ENCODE peak calls at places on chromosomes 6 and 20, in nine cellular contexts. V, T, J, O, L, F, E, H and C are unnamed samples.
A peak's percentile ranks its signal among the peaks of the same experiment; 100 is the strongest.

GRCh38 chr6:100808638-100809275 is 72.4 kb downstream of the ASCC3 start:
- DNase-seq in L (no peak), J (no peak), T (no peak), O (no peak), E (no peak), H (no peak), V (peak; percentile 44), F (no peak), C (no peak)

GRCh38 chr20:44597516-44597915 is 15.1 kb downstream of the PKIG start:
- DNase-seq in T (no peak), F (no peak), V (no peak), L (no peak), O (no peak), H (no peak), E (no peak), J (no peak), C (peak; percentile 27)

GRCh38 chr6:141874930-141875602 is 257.7 kb upstream of the GJE1 start:
- DNase-seq in L (no peak), O (peak; percentile 12), T (no peak), H (no peak), E (no peak), V (no peak), F (no peak), J (no peak), C (no peak)

GRCh38 chr20:22574545-22575086 is 9.8 kb downstream of the FOXA2 start:
- DNase-seq in T (no peak), L (no peak), O (no peak), V (no peak), J (no peak), H (no peak), F (no peak), E (no peak), C (no peak)

GRCh38 chr6:118551673-118552063 is 3.6 kb downstream of the PLN start:
- DNase-seq in F (no peak), J (no peak), O (no peak), H (no peak), T (peak; percentile 40), E (no peak), L (no peak), V (no peak), C (no peak)

GRCh38 chr6:72856801-72857200 is 234.9 kb downstream of the KCNQ5 start:
- DNase-seq in V (no peak), L (no peak), F (no peak), J (no peak), T (no peak), E (no peak), O (no peak), H (no peak), C (no peak)

GRCh38 chr6:16585805-16586204 is 175.5 kb downstream of the ATXN1 start:
- DNase-seq in F (no peak), H (no peak), O (peak; percentile 76), T (no peak), L (no peak), V (peak; percentile 37), E (no peak), J (no peak), C (no peak)

GRCh38 chr6:111767752-111768430 is 105.4 kb downstream of the FYN start:
- DNase-seq in H (no peak), J (no peak), F (no peak), V (no peak), E (no peak), T (no peak), O (no peak), L (no peak), C (no peak)

GRCh38 chr20:50153153-50153499 is 397 bp downstream of the PEDS1 start:
- DNase-seq in F (no peak), E (no peak), L (no peak), V (no peak), O (no peak), T (no peak), H (no peak), J (no peak), C (peak; percentile 22)

GRCh38 chr6:74879234-74879633 is 326.6 kb downstream of the COL12A1 start:
- DNase-seq in T (peak; percentile 47), V (no peak), L (no peak), H (no peak), O (no peak), E (no peak), J (no peak), F (no peak), C (no peak)

GRCh38 chr6:135183532-135184440 is 2.7 kb downstream of the MYB start:
- DNase-seq in V (peak; percentile 62), E (peak; percentile 66), J (peak; percentile 36), O (peak; percentile 97), F (no peak), T (no peak), H (peak; percentile 85), L (no peak), C (peak; percentile 22)

GRCh38 chr6:82000551-82000950 is 247.0 kb downstream of the IBTK start:
- DNase-seq in O (no peak), F (no peak), J (no peak), E (no peak), H (no peak), L (no peak), V (no peak), T (no peak), C (no peak)

GRCh38 chr6:117677553-117678131 is 2.4 kb downstream of the NUS1 start:
- DNase-seq in O (no peak), J (no peak), L (no peak), F (no peak), T (no peak), V (no peak), H (no peak), E (no peak), C (peak; percentile 12)

GRCh38 chr20:8912731-8913130 is 156.2 kb upstream of the PLCB4 start:
- DNase-seq in H (no peak), F (no peak), O (no peak), L (peak; percentile 39), E (no peak), T (no peak), J (no peak), V (no peak), C (peak; percentile 91)

GRCh38 chr6:145787688-145788087 is 26.9 kb downstream of the FBXO30 start:
- DNase-seq in J (no peak), T (no peak), V (no peak), L (no peak), F (no peak), E (no peak), H (no peak), O (no peak), C (no peak)

GRCh38 chr6:9248125-9248524 is 812.8 kb upstream of the SLC35B3 start:
- DNase-seq in O (no peak), H (no peak), V (no peak), F (no peak), T (no peak), L (no peak), J (no peak), E (no peak), C (no peak)

GRCh38 chr6:124131259-124131658 is 327.6 kb downstream of the NKAIN2 start:
- DNase-seq in L (no peak), O (no peak), J (no peak), E (no peak), F (no peak), T (peak; percentile 67), H (no peak), V (peak; percentile 64), C (no peak)

GRCh38 chr6:125596020-125596419 is 153.4 kb upstream of the HEY2 start:
- DNase-seq in E (no peak), L (no peak), O (no peak), T (no peak), J (no peak), F (no peak), V (no peak), H (no peak), C (no peak)

GRCh38 chr20:60052322-60052721 is 94.1 kb downstream of the CDH26 start:
- DNase-seq in T (no peak), V (no peak), J (no peak), H (no peak), O (no peak), E (no peak), L (no peak), F (no peak), C (no peak)

GRCh38 chr6:168225471-168225901 is 94.1 kb downstream of the DACT2 start:
- DNase-seq in F (no peak), T (no peak), L (no peak), E (no peak), O (no peak), V (no peak), H (peak; percentile 82), J (no peak), C (no peak)

GRCh38 chr6:52532457-52532856 is 44.4 kb downstream of the TRAM2 start:
- DNase-seq in O (no peak), E (no peak), J (no peak), F (no peak), L (no peak), T (no peak), H (no peak), V (no peak), C (no peak)

GRCh38 chr20:38859070-38859690 is 53.7 kb downstream of the PPP1R16B start:
- DNase-seq in T (no peak), H (no peak), J (no peak), E (no peak), V (no peak), L (no peak), F (no peak), O (peak; percentile 1), C (no peak)

GRCh38 chr6:135403584-135403983 is 94.0 kb downstream of the AHI1 start:
- DNase-seq in J (no peak), F (no peak), V (no peak), L (no peak), O (no peak), E (no peak), H (no peak), T (no peak), C (no peak)

GRCh38 chr6:56025785-56026184 is 150.4 kb upstream of the BMP5 start:
- DNase-seq in T (no peak), O (no peak), H (peak; percentile 54), L (no peak), J (no peak), V (no peak), E (no peak), F (no peak), C (no peak)

GRCh38 chr6:143804835-143805239 is 38.3 kb upstream of the LTV1 start:
- DNase-seq in T (no peak), J (no peak), V (no peak), E (no peak), L (no peak), F (no peak), O (no peak), H (no peak), C (no peak)

GRCh38 chr6:24743265-24743943 is 24.4 kb upstream of the C6orf62 start:
- DNase-seq in J (no peak), L (no peak), V (peak; percentile 71), O (peak; percentile 48), T (peak; percentile 86), H (no peak), E (no peak), F (no peak), C (no peak)

GRCh38 chr6:4941782-4942672 is 61.8 kb downstream of the RPP40 start:
- DNase-seq in H (peak; percentile 36), F (peak; percentile 46), L (peak; percentile 34), T (peak; percentile 89), O (peak; percentile 77), E (no peak), V (peak; percentile 86), J (no peak), C (peak; percentile 38)

GRCh38 chr6:57177545-57178225 is 5.6 kb downstream of the BAG2 start:
- DNase-seq in H (no peak), O (no peak), J (no peak), V (no peak), E (no peak), T (peak; percentile 36), L (no peak), F (peak; percentile 44), C (no peak)

GRCh38 chr20:10671850-10672578 is 1.8 kb downstream of the JAG1 start:
- DNase-seq in T (peak; percentile 43), V (peak; percentile 49), L (no peak), J (no peak), H (peak; percentile 74), F (peak; percentile 83), O (peak; percentile 73), E (peak; percentile 61), C (no peak)

GRCh38 chr6:166877906-166878305 is 78.4 kb downstream of the RNASET2 start:
- DNase-seq in E (no peak), F (no peak), T (no peak), J (no peak), L (no peak), O (no peak), V (peak; percentile 44), H (no peak), C (no peak)

GRCh38 chr6:142568857-142569597 is 267.2 kb downstream of the ADGRG6 start:
- DNase-seq in T (peak; percentile 74), V (no peak), J (no peak), L (no peak), E (no peak), H (peak; percentile 15), F (no peak), O (no peak), C (no peak)